ENCODE peak calls at places on chromosomes 6 and 20, in seven cellular contexts. One of them, this sample, is unnamed.

GRCh38 chr6:113586413-113586812 is 270.7 kb upstream of the MARCKS start:
- DNase-seq in OCI-LY7: no peak
- DNase-seq in A549: no peak
- DNase-seq in neural progenitor cell: no peak
- DNase-seq in mammary epithelial cell: peak
- DNase-seq in left ventricle myocardium inferior: no peak
- DNase-seq in GM23338: no peak
- DNase-seq in this sample: no peak

GRCh38 chr6:128029841-128030240 is 129.0 kb upstream of the THEMIS start:
- DNase-seq in OCI-LY7: no peak
- DNase-seq in left ventricle myocardium inferior: no peak
- DNase-seq in neural progenitor cell: no peak
- DNase-seq in GM23338: no peak
- DNase-seq in A549: no peak
- DNase-seq in mammary epithelial cell: no peak
- DNase-seq in this sample: no peak

GRCh38 chr6:22880686-22881433 is 311.5 kb downstream of the HDGFL1 start:
- DNase-seq in mammary epithelial cell: peak
- DNase-seq in GM23338: no peak
- DNase-seq in A549: peak
- DNase-seq in OCI-LY7: no peak
- DNase-seq in neural progenitor cell: no peak
- DNase-seq in left ventricle myocardium inferior: no peak
- DNase-seq in this sample: no peak

GRCh38 chr6:164085086-164085485 is 670.6 kb downstream of the QKI start:
- DNase-seq in A549: no peak
- DNase-seq in left ventricle myocardium inferior: no peak
- DNase-seq in GM23338: no peak
- DNase-seq in neural progenitor cell: no peak
- DNase-seq in OCI-LY7: no peak
- DNase-seq in mammary epithelial cell: no peak
- DNase-seq in this sample: no peak

GRCh38 chr6:26304213-26305096 is 60.5 kb upstream of the BTN3A2 start:
- DNase-seq in mammary epithelial cell: no peak
- DNase-seq in A549: no peak
- DNase-seq in OCI-LY7: peak
- DNase-seq in GM23338: peak
- DNase-seq in neural progenitor cell: peak
- DNase-seq in left ventricle myocardium inferior: no peak
- DNase-seq in this sample: peak

GRCh38 chr6:91291071-91291470 is 704.2 kb upstream of the MAP3K7 start:
- DNase-seq in GM23338: no peak
- DNase-seq in A549: no peak
- DNase-seq in mammary epithelial cell: no peak
- DNase-seq in OCI-LY7: no peak
- DNase-seq in neural progenitor cell: no peak
- DNase-seq in left ventricle myocardium inferior: no peak
- DNase-seq in this sample: no peak

GRCh38 chr6:159014406-159014805 is 14.4 kb upstream of the RSPH3 start:
- DNase-seq in left ventricle myocardium inferior: no peak
- DNase-seq in neural progenitor cell: no peak
- DNase-seq in mammary epithelial cell: no peak
- DNase-seq in A549: no peak
- DNase-seq in OCI-LY7: no peak
- DNase-seq in GM23338: no peak
- DNase-seq in this sample: no peak

GRCh38 chr6:118783931-118784528 is 109.9 kb upstream of the ASF1A start:
- DNase-seq in A549: no peak
- DNase-seq in OCI-LY7: no peak
- DNase-seq in neural progenitor cell: no peak
- DNase-seq in GM23338: no peak
- DNase-seq in mammary epithelial cell: peak
- DNase-seq in left ventricle myocardium inferior: no peak
- DNase-seq in this sample: no peak

GRCh38 chr6:43383021-43383667 is 13.7 kb upstream of the ZNF318 start:
- DNase-seq in mammary epithelial cell: peak
- DNase-seq in A549: no peak
- DNase-seq in left ventricle myocardium inferior: no peak
- DNase-seq in OCI-LY7: no peak
- DNase-seq in neural progenitor cell: no peak
- DNase-seq in GM23338: no peak
- DNase-seq in this sample: no peak

GRCh38 chr20:16013631-16014030 is 559.6 kb downstream of the KIF16B start:
- DNase-seq in mammary epithelial cell: no peak
- DNase-seq in GM23338: no peak
- DNase-seq in left ventricle myocardium inferior: no peak
- DNase-seq in neural progenitor cell: no peak
- DNase-seq in OCI-LY7: no peak
- DNase-seq in A549: no peak
- DNase-seq in this sample: no peak

GRCh38 chr20:16018881-16019280 is 554.4 kb downstream of the KIF16B start:
- DNase-seq in GM23338: no peak
- DNase-seq in A549: no peak
- DNase-seq in neural progenitor cell: no peak
- DNase-seq in OCI-LY7: no peak
- DNase-seq in left ventricle myocardium inferior: no peak
- DNase-seq in mammary epithelial cell: peak
- DNase-seq in this sample: no peak

GRCh38 chr20:16014436-16014835 is 558.8 kb downstream of the KIF16B start:
- DNase-seq in GM23338: no peak
- DNase-seq in mammary epithelial cell: no peak
- DNase-seq in A549: no peak
- DNase-seq in neural progenitor cell: no peak
- DNase-seq in OCI-LY7: no peak
- DNase-seq in left ventricle myocardium inferior: no peak
- DNase-seq in this sample: no peak

GRCh38 chr20:16020971-16021370 is 552.3 kb downstream of the KIF16B start:
- DNase-seq in mammary epithelial cell: peak
- DNase-seq in A549: peak
- DNase-seq in left ventricle myocardium inferior: no peak
- DNase-seq in OCI-LY7: no peak
- DNase-seq in GM23338: no peak
- DNase-seq in neural progenitor cell: no peak
- DNase-seq in this sample: no peak

GRCh38 chr20:16017656-16018055 is 555.6 kb downstream of the KIF16B start:
- DNase-seq in neural progenitor cell: no peak
- DNase-seq in OCI-LY7: no peak
- DNase-seq in left ventricle myocardium inferior: no peak
- DNase-seq in mammary epithelial cell: peak
- DNase-seq in A549: no peak
- DNase-seq in GM23338: no peak
- DNase-seq in this sample: no peak
- TF ChIP-seq CTCF in neural progenitor cell: no peak
- TF ChIP-seq CTCF in OCI-LY7: peak
- TF ChIP-seq CTCF in left ventricle myocardium inferior: no peak
- TF ChIP-seq CTCF in mammary epithelial cell: peak
- TF ChIP-seq CTCF in A549: no peak
- TF ChIP-seq CTCF in GM23338: no peak
- TF ChIP-seq CTCF in this sample: no peak

DNA sequence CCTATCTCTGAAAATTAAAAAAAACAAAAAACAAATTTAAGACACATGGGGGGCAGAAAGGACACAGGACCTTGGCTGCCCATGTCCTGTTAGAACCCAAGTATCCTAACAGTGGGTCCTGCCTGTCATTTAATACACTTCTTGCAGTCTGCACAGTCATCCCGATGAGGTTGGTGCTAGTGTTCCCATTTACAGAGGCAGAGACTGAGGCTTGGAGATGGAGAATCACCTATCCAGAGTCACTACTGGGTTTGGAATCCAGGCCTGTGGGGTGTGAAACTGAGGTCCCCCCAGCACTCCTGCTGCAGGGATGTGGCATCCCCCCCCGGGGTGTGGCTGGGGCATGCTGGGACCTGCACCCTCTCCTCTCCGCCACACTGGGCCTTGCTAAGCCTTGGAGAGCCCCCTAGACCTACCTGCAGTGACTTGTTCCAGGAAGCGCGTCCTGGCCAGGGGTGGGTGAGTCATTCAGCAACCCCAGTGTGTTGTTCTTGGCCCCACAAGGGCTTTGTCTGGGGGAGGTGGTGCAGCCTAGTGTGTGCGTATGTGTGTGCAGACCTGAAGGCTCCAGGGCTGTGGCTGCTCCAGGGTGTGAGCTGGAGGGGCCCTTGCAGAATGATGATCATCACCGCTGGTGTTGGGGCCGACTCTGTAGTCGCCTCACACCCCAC is 49.7 kb downstream of the BCAS4 start:
- DNase-seq in A549: peak
- DNase-seq in neural progenitor cell: no peak
- DNase-seq in left ventricle myocardium inferior: no peak
- DNase-seq in GM23338: no peak
- DNase-seq in mammary epithelial cell: peak
- DNase-seq in OCI-LY7: peak
- DNase-seq in this sample: no peak
- H3K27ac ChIP-seq in A549: no peak
- H3K27ac ChIP-seq in neural progenitor cell: no peak
- H3K27ac ChIP-seq in left ventricle myocardium inferior: no peak
- H3K27ac ChIP-seq in GM23338: no peak
- H3K27ac ChIP-seq in mammary epithelial cell: peak
- H3K27ac ChIP-seq in OCI-LY7: peak
- H3K27ac ChIP-seq in this sample: no peak

DNA sequence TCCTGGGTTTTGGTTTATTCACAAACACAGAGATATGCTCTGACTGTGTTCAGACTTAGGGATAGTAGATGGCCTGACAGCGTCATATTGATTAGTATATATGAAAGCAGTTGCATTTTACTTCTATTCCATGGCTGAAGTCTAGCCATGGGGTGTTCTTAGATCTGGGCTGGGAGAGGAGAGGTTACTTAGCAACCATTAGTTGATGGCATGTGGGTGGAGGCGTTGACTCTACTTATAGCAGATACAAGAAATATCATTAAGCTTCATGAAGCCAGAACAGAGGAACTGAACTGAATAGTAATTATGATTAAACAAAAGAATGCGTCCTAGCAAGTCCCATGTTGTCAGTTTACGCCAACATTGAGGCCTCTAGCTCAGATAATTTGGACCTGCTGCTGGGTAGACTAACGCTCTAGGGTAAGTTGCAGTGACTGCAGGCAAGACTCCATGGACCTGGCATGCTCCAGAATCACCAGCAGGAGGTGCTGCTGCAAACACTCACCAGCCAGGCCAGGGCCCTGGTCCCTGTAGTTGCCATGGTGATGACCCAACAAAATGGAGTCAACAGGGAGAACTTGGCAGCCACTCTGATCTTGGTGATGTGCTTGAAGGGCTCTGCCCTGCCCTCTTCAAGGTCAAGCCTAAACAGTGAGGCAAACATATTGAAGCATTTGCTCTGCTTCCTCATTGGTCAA is 477.4 kb downstream of the PREX1 start:
- DNase-seq in GM23338: peak
- DNase-seq in A549: no peak
- DNase-seq in left ventricle myocardium inferior: no peak
- DNase-seq in OCI-LY7: no peak
- DNase-seq in neural progenitor cell: peak
- DNase-seq in mammary epithelial cell: no peak
- DNase-seq in this sample: no peak
- TF ChIP-seq CTCF in GM23338: peak
- TF ChIP-seq CTCF in A549: peak
- TF ChIP-seq CTCF in left ventricle myocardium inferior: peak
- TF ChIP-seq CTCF in OCI-LY7: peak
- TF ChIP-seq CTCF in neural progenitor cell: peak
- TF ChIP-seq CTCF in mammary epithelial cell: no peak
- TF ChIP-seq CTCF in this sample: no peak

GRCh38 chr20:62345681-62346370 is 21.3 kb downstream of the LAMA5 start:
- DNase-seq in neural progenitor cell: no peak
- DNase-seq in GM23338: no peak
- DNase-seq in A549: no peak
- DNase-seq in left ventricle myocardium inferior: no peak
- DNase-seq in mammary epithelial cell: no peak
- DNase-seq in OCI-LY7: no peak
- DNase-seq in this sample: no peak
- H3K27ac ChIP-seq in neural progenitor cell: no peak
- H3K27ac ChIP-seq in GM23338: no peak
- H3K27ac ChIP-seq in A549: no peak
- H3K27ac ChIP-seq in left ventricle myocardium inferior: no peak
- H3K27ac ChIP-seq in mammary epithelial cell: no peak
- H3K27ac ChIP-seq in OCI-LY7: no peak
- H3K27ac ChIP-seq in this sample: no peak

GRCh38 chr6:119979862-119980261 is 630.3 kb upstream of the MAN1A1 start:
- DNase-seq in left ventricle myocardium inferior: no peak
- DNase-seq in A549: no peak
- DNase-seq in mammary epithelial cell: no peak
- DNase-seq in neural progenitor cell: peak
- DNase-seq in OCI-LY7: peak
- DNase-seq in GM23338: peak
- DNase-seq in this sample: no peak
- TF ChIP-seq CTCF in left ventricle myocardium inferior: no peak
- TF ChIP-seq CTCF in A549: no peak
- TF ChIP-seq CTCF in mammary epithelial cell: peak
- TF ChIP-seq CTCF in neural progenitor cell: peak
- TF ChIP-seq CTCF in OCI-LY7: peak
- TF ChIP-seq CTCF in GM23338: peak
- TF ChIP-seq CTCF in this sample: no peak

GRCh38 chr6:157210954-157211353 is 112.4 kb downstream of the TMEM242 start:
- DNase-seq in mammary epithelial cell: no peak
- DNase-seq in GM23338: no peak
- DNase-seq in OCI-LY7: no peak
- DNase-seq in neural progenitor cell: no peak
- DNase-seq in left ventricle myocardium inferior: no peak
- DNase-seq in A549: no peak
- DNase-seq in this sample: no peak
- H3K27ac ChIP-seq in mammary epithelial cell: no peak
- H3K27ac ChIP-seq in GM23338: no peak
- H3K27ac ChIP-seq in OCI-LY7: no peak
- H3K27ac ChIP-seq in neural progenitor cell: no peak
- H3K27ac ChIP-seq in left ventricle myocardium inferior: no peak
- H3K27ac ChIP-seq in A549: no peak
- H3K27ac ChIP-seq in this sample: no peak

GRCh38 chr20:17680128-17680835 is 1.8 kb downstream of the RRBP1 start:
- DNase-seq in A549: peak
- DNase-seq in left ventricle myocardium inferior: peak
- DNase-seq in OCI-LY7: no peak
- DNase-seq in mammary epithelial cell: peak
- DNase-seq in neural progenitor cell: peak
- DNase-seq in GM23338: peak
- DNase-seq in this sample: peak

GRCh38 chr20:17681741-17682102 is 320 bp downstream of the RRBP1 start:
- DNase-seq in mammary epithelial cell: no peak
- DNase-seq in OCI-LY7: no peak
- DNase-seq in left ventricle myocardium inferior: no peak
- DNase-seq in GM23338: no peak
- DNase-seq in A549: no peak
- DNase-seq in neural progenitor cell: no peak
- DNase-seq in this sample: no peak

GRCh38 chr20:17679786-17680127 is 2.3 kb downstream of the RRBP1 start:
- DNase-seq in A549: peak
- DNase-seq in left ventricle myocardium inferior: no peak
- DNase-seq in neural progenitor cell: peak
- DNase-seq in GM23338: peak
- DNase-seq in mammary epithelial cell: no peak
- DNase-seq in OCI-LY7: no peak
- DNase-seq in this sample: no peak

GRCh38 chr20:17682103-17682888 is at the start of gene RRBP1:
- DNase-seq in neural progenitor cell: peak
- DNase-seq in left ventricle myocardium inferior: peak
- DNase-seq in mammary epithelial cell: peak
- DNase-seq in GM23338: peak
- DNase-seq in A549: peak
- DNase-seq in OCI-LY7: peak
- DNase-seq in this sample: peak

GRCh38 chr20:17680836-17681740 is 954 bp downstream of the RRBP1 start:
- DNase-seq in GM23338: peak
- DNase-seq in OCI-LY7: peak
- DNase-seq in mammary epithelial cell: peak
- DNase-seq in left ventricle myocardium inferior: peak
- DNase-seq in neural progenitor cell: peak
- DNase-seq in A549: peak
- DNase-seq in this sample: peak
- TF ChIP-seq CTCF in GM23338: peak
- TF ChIP-seq CTCF in OCI-LY7: no peak
- TF ChIP-seq CTCF in mammary epithelial cell: peak
- TF ChIP-seq CTCF in left ventricle myocardium inferior: peak
- TF ChIP-seq CTCF in neural progenitor cell: peak
- TF ChIP-seq CTCF in A549: peak
- TF ChIP-seq CTCF in this sample: peak

This sample was measured in left lung.